ENCODE peak calls at places on chromosomes 2 and 18, in ten cellular contexts. J is WERI-Rb-1; S is tibial artery; X is colonic mucosa; Y is CD8-positive, alpha-beta T cell; B is substantia nigra; U is psoas muscle; Q is MM.1S; Z is upper lobe of right lung; L is body of pancreas. W is an unnamed sample.

GRCh38 chr2:202014328-202015034 is 19.2 kb upstream of the FZD7 start:
- DNase-seq in Y (no peak), L (no peak), J (no peak), B (no peak), Z (no peak), X (no peak), S (no peak), Q (no peak), U (no peak), W (peak)

GRCh38 chr2:127560201-127560928 is 24.9 kb downstream of the MYO7B start:
- DNase-seq in B (no peak), U (no peak), J (no peak), S (no peak), Z (no peak), L (no peak), Q (no peak), Y (no peak), X (no peak), W (no peak)

GRCh38 chr18:50830544-50830943 is 10.7 kb upstream of the MRO start:
- DNase-seq in U (no peak), Q (peak), Y (no peak), Z (no peak), J (no peak), S (no peak), B (no peak), L (no peak), X (no peak), W (no peak)

GRCh38 chr2:151162185-151162584 is 99.5 kb downstream of the RBM43 start:
- DNase-seq in Q (no peak), X (no peak), B (no peak), U (no peak), Y (no peak), L (no peak), Z (no peak), S (no peak), J (no peak), W (no peak)

GRCh38 chr2:19864369-19864768 is 37.4 kb downstream of the TTC32 start:
- DNase-seq in U (no peak), B (no peak), Z (no peak), Q (no peak), S (no peak), J (no peak), L (no peak), Y (no peak), X (no peak), W (no peak)

GRCh38 chr18:69897397-69898108 is 50.1 kb downstream of the CD226 start:
- DNase-seq in Y (peak), Q (no peak), B (no peak), L (no peak), S (no peak), J (no peak), Z (no peak), X (no peak), U (no peak), W (peak)

GRCh38 chr2:8307779-8308178 is 374.1 kb upstream of the ID2 start:
- DNase-seq in Q (no peak), J (no peak), S (no peak), Y (no peak), B (no peak), Z (no peak), L (no peak), X (peak), U (no peak), W (peak)

GRCh38 chr2:240567137-240567871 is 980 bp upstream of the RNPEPL1 start:
- DNase-seq in X (peak), Z (peak), S (peak), L (peak), Q (no peak), Y (peak), U (peak), B (no peak), J (peak), W (peak)

GRCh38 chr2:58710795-58711279 is 469.7 kb upstream of the FANCL start:
- DNase-seq in Q (no peak), Y (no peak), X (peak), U (peak), Z (no peak), B (no peak), L (no peak), J (no peak), S (no peak), W (no peak)

GRCh38 chr2:105102963-105103421 is 65.1 kb downstream of the MRPS9 start:
- DNase-seq in Y (no peak), Z (no peak), S (no peak), U (no peak), J (peak), L (no peak), Q (no peak), X (no peak), B (no peak), W (no peak)

GRCh38 chr2:86366651-86367500 is 29.4 kb upstream of the REEP1 start:
- DNase-seq in Q (peak), S (no peak), U (no peak), Z (no peak), J (no peak), L (peak), X (no peak), Y (no peak), B (no peak), W (peak)

GRCh38 chr2:43276962-43277383 is 50.6 kb upstream of the ZFP36L2 start:
- DNase-seq in X (peak), B (no peak), Z (no peak), J (no peak), Q (no peak), S (peak), Y (no peak), U (no peak), L (peak), W (peak)

GRCh38 chr2:99974275-99974674 is 168.1 kb downstream of the AFF3 start:
- DNase-seq in X (no peak), U (no peak), L (no peak), Q (no peak), J (no peak), Z (no peak), S (no peak), B (no peak), Y (no peak), W (no peak)

GRCh38 chr2:240579771-240580614 is 6.5 kb upstream of the CAPN10 start:
- DNase-seq in S (no peak), L (peak), B (no peak), Z (peak), X (peak), J (peak), Y (peak), Q (peak), U (peak), W (peak)

GRCh38 chr18:77635858-77636257 is 386.2 kb downstream of the GALR1 start:
- DNase-seq in J (no peak), Y (no peak), B (no peak), S (no peak), L (no peak), X (no peak), U (no peak), Q (no peak), Z (no peak), W (no peak)

GRCh38 chr18:56890632-56891031 is 239.5 kb downstream of the WDR7 start:
- DNase-seq in B (no peak), S (no peak), Z (no peak), X (no peak), U (no peak), L (no peak), J (no peak), Y (no peak), Q (no peak), W (no peak)

GRCh38 chr2:129709956-129710598 is 269.4 kb upstream of the RAB6C start:
- DNase-seq in L (no peak), Q (no peak), J (no peak), Y (no peak), U (no peak), B (no peak), X (no peak), S (no peak), Z (no peak), W (no peak)

GRCh38 chr18:13260927-13261471 is 42.4 kb downstream of the LDLRAD4 start:
- DNase-seq in X (no peak), U (no peak), J (no peak), B (no peak), S (no peak), Q (no peak), Z (peak), Y (no peak), L (no peak), W (no peak)

GRCh38 chr18:12657849-12658829 is at the start of gene SPIRE1:
- DNase-seq in Y (peak), U (peak), J (peak), L (peak), S (peak), B (peak), Q (peak), Z (peak), X (peak), W (peak)

GRCh38 chr2:45607701-45608100 is 3.4 kb downstream of the SRBD1 start:
- DNase-seq in Q (no peak), U (no peak), Y (no peak), B (no peak), S (no peak), J (no peak), X (no peak), L (no peak), Z (no peak), W (peak)

GRCh38 chr2:74290466-74291216 is 52.6 kb downstream of the SLC4A5 start:
- DNase-seq in L (peak), Z (no peak), U (no peak), Q (peak), Y (peak), S (no peak), X (peak), B (no peak), J (no peak), W (peak)

GRCh38 chr18:3624818-3625716 is 175.1 kb downstream of the TGIF1 start:
- DNase-seq in Q (no peak), B (no peak), S (peak), L (no peak), X (peak), J (no peak), U (no peak), Z (no peak), Y (peak), W (peak)
- H3K27ac ChIP-seq in Q (no peak), B (no peak), S (peak), L (peak), X (peak), J (no peak), U (peak), Z (peak), Y (no peak), W (peak)

DNA sequence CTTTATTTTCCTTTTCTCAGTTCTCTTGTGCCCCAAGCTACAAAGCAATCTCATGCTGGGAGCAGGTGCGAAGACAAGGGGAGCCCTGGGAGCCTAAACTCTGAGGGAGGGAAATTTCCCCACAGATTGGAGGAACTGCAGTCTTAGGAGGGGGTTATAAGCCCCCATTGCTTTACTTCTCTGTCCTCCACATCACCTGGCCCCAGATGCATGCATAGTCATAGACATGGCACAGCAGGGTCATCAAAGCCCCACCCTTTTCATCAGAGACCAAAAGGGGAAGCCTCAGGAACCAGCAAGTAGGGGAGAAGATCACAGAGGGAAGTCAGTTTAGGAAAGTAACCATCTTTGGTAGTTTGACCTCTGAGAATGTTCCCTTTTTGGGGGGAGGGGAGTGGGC is 33.7 kb downstream of the LANCL1 start:
- DNase-seq in B (no peak), Q (no peak), L (no peak), U (no peak), J (no peak), X (no peak), S (no peak), Z (no peak), Y (no peak), W (no peak)
- H3K27ac ChIP-seq in B (peak), Q (peak), L (no peak), U (no peak), J (no peak), X (no peak), S (no peak), Z (no peak), Y (no peak), W (no peak)

GRCh38 chr18:27062802-27063201 is 122.3 kb downstream of the CHST9 start:
- DNase-seq in X (no peak), Y (no peak), Z (no peak), Q (peak), B (no peak), S (no peak), U (no peak), L (no peak), J (no peak), W (no peak)
- H3K27ac ChIP-seq in X (no peak), Y (no peak), Z (no peak), Q (peak), B (no peak), S (no peak), U (no peak), L (no peak), J (no peak), W (no peak)

GRCh38 chr2:204538179-204539009 is 6.9 kb upstream of the PARD3B start:
- DNase-seq in S (no peak), L (peak), B (no peak), Z (no peak), Y (no peak), J (no peak), X (no peak), U (no peak), Q (no peak), W (no peak)
- H3K27ac ChIP-seq in S (no peak), L (no peak), B (no peak), Z (no peak), Y (no peak), J (no peak), X (no peak), U (no peak), Q (no peak), W (no peak)

GRCh38 chr2:167336213-167336612 is 447.9 kb downstream of the XIRP2 start:
- DNase-seq in B (no peak), Y (no peak), U (no peak), S (no peak), L (no peak), X (no peak), Q (no peak), J (no peak), Z (no peak), W (no peak)
- H3K27ac ChIP-seq in B (no peak), Y (no peak), U (no peak), S (no peak), L (no peak), X (no peak), Q (no peak), J (no peak), Z (no peak), W (no peak)